ENCODE peak calls at places on chromosomes 2 and 18, in five cellular contexts. S is stimulated activated CD4-positive, alpha-beta T cell treated with anti-CD3 and anti-CD28 coated beads, Interleukin-15, amount 100 ng/mL, for 24 hours; L is activated CD4-positive, alpha-beta T cell treated with anti-CD3 and anti-CD28 coated beads for 48 hours; J is heart right ventricle; O is M059J. Y is an unnamed sample.

GRCh38 chr18:13643261-13643671 is 83.1 kb downstream of the FAM210A start:
- DNase-seq in S (no peak), L (no peak), J (no peak), O (no peak), Y (no peak)

GRCh38 chr2:96928277-96928781 is 58.1 kb downstream of the FAM178B start:
- DNase-seq in S (no peak), L (no peak), J (no peak), O (no peak), Y (no peak)

GRCh38 chr2:36464006-36464721 is 108.6 kb downstream of the CRIM1 start:
- DNase-seq in S (no peak), L (no peak), J (no peak), O (no peak), Y (no peak)

GRCh38 chr2:152715854-152716428 is 1.3 kb downstream of the PRPF40A start:
- DNase-seq in S (peak), L (peak), J (no peak), O (no peak), Y (no peak)

GRCh38 chr2:241902357-241902991 is 32.9 kb downstream of the RTP5 start:
- DNase-seq in S (no peak), L (no peak), J (no peak), O (no peak), Y (no peak)

GRCh38 chr2:215797676-215798075 is 215.7 kb downstream of the MREG start:
- DNase-seq in S (no peak), L (no peak), J (no peak), O (peak), Y (no peak)

GRCh38 chr18:55983433-55983832 is 395.4 kb upstream of the TCF4 start:
- DNase-seq in S (no peak), L (no peak), J (no peak), O (peak), Y (no peak)

GRCh38 chr2:28084564-28084963 is 194.0 kb downstream of the BABAM2 start:
- DNase-seq in S (no peak), L (no peak), J (no peak), O (peak), Y (no peak)

GRCh38 chr2:126668254-126668653 is 12.3 kb downstream of the GYPC start:
- DNase-seq in S (no peak), L (no peak), J (no peak), O (no peak), Y (no peak)

GRCh38 chr18:79245517-79246001 is 150.2 kb upstream of the NFATC1 start:
- DNase-seq in S (no peak), L (no peak), J (no peak), O (no peak), Y (no peak)

Y was measured in T follicular helper cell.